ENCODE peak calls at places on chromosomes 13 and 19, in four cellular contexts. W, M, B and U are unnamed samples. For H3K27me3, the result is how much of the 10 kb centered on the place peaks cover.

GRCh38 chr19:3145909-3146676 is 10.3 kb downstream of the GNA15 start:
- DNase-seq in W (no peak), M (peak), B (no peak), U (no peak)

GRCh38 chr13:44296856-44297255 is 76.8 kb upstream of the SERP2 start:
- DNase-seq in W (no peak), M (no peak), B (no peak), U (no peak)

GRCh38 chr19:46900341-46900740 is 39.5 kb downstream of the ARHGAP35 start:
- DNase-seq in W (no peak), M (no peak), B (no peak), U (no peak)

GRCh38 chr19:45676851-45677263 is 8.8 kb downstream of the GIPR start:
- DNase-seq in W (no peak), M (no peak), B (no peak), U (peak)

GRCh38 chr19:45137179-45137761 is 23.5 kb downstream of the NKPD1 start:
- DNase-seq in W (no peak), M (peak), B (no peak), U (no peak)

GRCh38 chr13:32726374-32727037 is 140.3 kb downstream of the PDS5B start:
- DNase-seq in W (no peak), M (no peak), B (no peak), U (no peak)

GRCh38 chr13:28655566-28655965 is 3.4 kb upstream of the POMP start:
- DNase-seq in W (no peak), M (no peak), B (no peak), U (no peak)

GRCh38 chr13:39590466-39591036 is 12.4 kb downstream of the LHFPL6 start:
- DNase-seq in W (no peak), M (no peak), B (no peak), U (no peak)

GRCh38 chr13:21138561-21138960 is 37.8 kb downstream of the SKA3 start:
- DNase-seq in W (no peak), M (no peak), B (no peak), U (no peak)

GRCh38 chr19:7916137-7916907 is 1.7 kb downstream of the TGFBR3L start:
- DNase-seq in W (no peak), M (no peak), B (no peak), U (peak)

GRCh38 chr19:16309653-16310052 is 15.0 kb upstream of the KLF2 start:
- DNase-seq in W (no peak), M (no peak), B (no peak), U (no peak)

DNA sequence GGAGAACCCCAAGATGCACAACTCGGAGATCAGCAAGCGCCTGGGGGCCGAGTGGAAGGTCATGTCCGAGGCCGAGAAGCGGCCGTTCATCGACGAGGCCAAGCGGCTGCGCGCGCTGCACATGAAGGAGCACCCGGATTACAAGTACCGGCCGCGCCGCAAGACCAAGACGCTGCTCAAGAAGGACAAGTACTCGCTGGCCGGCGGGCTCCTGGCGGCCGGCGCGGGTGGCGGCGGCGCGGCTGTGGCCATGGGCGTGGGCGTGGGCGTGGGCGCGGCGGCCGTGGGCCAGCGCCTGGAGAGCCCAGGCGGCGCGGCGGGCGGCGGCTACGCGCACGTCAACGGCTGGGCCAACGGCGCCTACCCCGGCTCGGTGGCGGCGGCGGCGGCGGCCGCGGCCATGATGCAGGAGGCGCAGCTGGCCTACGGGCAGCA is 939 bp downstream of the SOX1 start:
- DNase-seq in W (no peak), M (no peak), B (no peak), U (no peak)
- H3K27me3 ChIP-seq in W (half or more), M (half or more), B (half or more), U (under half)

GRCh38 chr19:17457621-17458020 is 3.1 kb downstream of the NXNL1 start:
- DNase-seq in W (no peak), M (no peak), B (no peak), U (no peak)
- H3K27me3 ChIP-seq in W (under half), M (half or more), B (under half), U (under half)

GRCh38 chr19:10074153-10074552 is 12.0 kb upstream of the SHFL start:
- DNase-seq in W (no peak), M (no peak), B (no peak), U (peak)

GRCh38 chr19:10070730-10071446 is 15.2 kb upstream of the SHFL start:
- DNase-seq in W (no peak), M (no peak), B (no peak), U (no peak)

GRCh38 chr19:10078329-10078728 is 7.8 kb upstream of the SHFL start:
- DNase-seq in W (no peak), M (no peak), B (no peak), U (no peak)

GRCh38 chr19:10079031-10079453 is 7.1 kb upstream of the SHFL start:
- DNase-seq in W (no peak), M (no peak), B (no peak), U (peak)

DNA sequence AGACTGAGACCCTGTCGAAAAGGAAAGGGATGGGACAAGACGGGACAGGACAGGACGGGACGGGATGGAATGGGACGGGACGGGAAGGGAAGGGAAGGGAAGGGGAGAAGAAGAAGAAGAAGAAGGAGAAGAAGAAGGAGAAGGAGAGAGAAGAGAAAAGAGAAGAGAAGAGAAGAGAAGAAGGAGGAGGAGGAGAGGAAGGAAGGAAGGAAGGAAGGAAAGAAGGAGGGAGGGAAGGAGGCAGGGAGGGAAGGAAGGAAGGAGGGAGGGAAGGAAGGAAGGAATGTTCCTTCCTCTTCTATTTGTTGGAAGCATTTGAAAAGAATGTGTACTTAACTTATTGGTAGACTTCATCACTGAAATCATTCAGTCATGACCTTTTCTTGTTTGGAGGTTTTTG is 9.6 kb upstream of the SHFL start:
- DNase-seq in W (no peak), M (no peak), B (no peak), U (no peak)
- H3K27me3 ChIP-seq in W (under half), M (under half), B (under half), U (under half)

GRCh38 chr19:49415810-49416200 is 7.4 kb downstream of the PTH2 start:
- DNase-seq in W (no peak), M (no peak), B (no peak), U (no peak)
- H3K27me3 ChIP-seq in W (under half), M (half or more), B (under half), U (under half)

GRCh38 chr19:496333-496634 is at the start of gene MADCAM1:
- DNase-seq in W (no peak), M (no peak), B (no peak), U (no peak)

GRCh38 chr19:498591-498950 is 2.3 kb downstream of the MADCAM1 start:
- DNase-seq in W (no peak), M (no peak), B (no peak), U (no peak)

GRCh38 chr19:497476-497860 is 1.2 kb downstream of the MADCAM1 start:
- DNase-seq in W (no peak), M (no peak), B (no peak), U (no peak)

GRCh38 chr19:498977-499623 is 2.8 kb downstream of the MADCAM1 start:
- DNase-seq in W (no peak), M (no peak), B (no peak), U (no peak)

DNA sequence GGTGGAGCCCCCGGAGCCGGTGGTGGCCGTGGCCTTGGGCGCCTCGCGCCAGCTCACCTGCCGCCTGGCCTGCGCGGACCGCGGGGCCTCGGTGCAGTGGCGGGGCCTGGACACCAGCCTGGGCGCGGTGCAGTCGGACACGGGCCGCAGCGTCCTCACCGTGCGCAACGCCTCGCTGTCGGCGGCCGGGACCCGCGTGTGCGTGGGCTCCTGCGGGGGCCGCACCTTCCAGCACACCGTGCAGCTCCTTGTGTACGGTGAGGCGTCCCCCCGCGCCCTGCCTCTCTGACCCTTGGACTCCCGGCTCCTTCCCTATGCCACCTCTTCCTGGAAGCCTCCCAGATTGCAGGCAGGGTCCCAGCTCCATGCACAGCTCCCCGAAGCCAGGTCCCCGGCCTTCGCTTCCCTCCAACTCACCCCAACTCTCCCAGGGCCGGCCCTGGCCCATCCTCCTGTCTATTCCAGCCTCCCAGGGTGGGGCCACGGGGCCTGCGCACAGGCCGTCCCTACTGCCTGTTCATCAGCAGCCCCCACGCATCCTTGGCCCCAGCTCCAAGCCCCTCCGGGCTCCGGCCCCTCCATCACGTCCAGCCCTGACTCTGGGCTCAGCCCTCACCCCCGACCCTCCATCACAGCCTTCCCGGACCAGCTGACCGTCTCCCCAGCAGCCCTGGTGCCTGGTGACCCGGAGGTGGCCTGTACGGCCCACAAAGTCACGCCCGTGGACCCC is 1.7 kb downstream of the MADCAM1 start:
- DNase-seq in W (no peak), M (no peak), B (no peak), U (no peak)
- H3K27me3 ChIP-seq in W (under half), M (half or more), B (under half), U (under half)

GRCh38 chr19:55439052-55439451 is 4.0 kb downstream of the SHISA7 start:
- DNase-seq in W (no peak), M (no peak), B (no peak), U (no peak)

GRCh38 chr19:55441319-55441691 is 1.8 kb downstream of the SHISA7 start:
- DNase-seq in W (no peak), M (no peak), B (no peak), U (no peak)

GRCh38 chr19:55442372-55443044 is 592 bp downstream of the SHISA7 start:
- DNase-seq in W (no peak), M (no peak), B (no peak), U (no peak)

GRCh38 chr19:55441692-55442321 is 1.3 kb downstream of the SHISA7 start:
- DNase-seq in W (no peak), M (no peak), B (no peak), U (no peak)

DNA sequence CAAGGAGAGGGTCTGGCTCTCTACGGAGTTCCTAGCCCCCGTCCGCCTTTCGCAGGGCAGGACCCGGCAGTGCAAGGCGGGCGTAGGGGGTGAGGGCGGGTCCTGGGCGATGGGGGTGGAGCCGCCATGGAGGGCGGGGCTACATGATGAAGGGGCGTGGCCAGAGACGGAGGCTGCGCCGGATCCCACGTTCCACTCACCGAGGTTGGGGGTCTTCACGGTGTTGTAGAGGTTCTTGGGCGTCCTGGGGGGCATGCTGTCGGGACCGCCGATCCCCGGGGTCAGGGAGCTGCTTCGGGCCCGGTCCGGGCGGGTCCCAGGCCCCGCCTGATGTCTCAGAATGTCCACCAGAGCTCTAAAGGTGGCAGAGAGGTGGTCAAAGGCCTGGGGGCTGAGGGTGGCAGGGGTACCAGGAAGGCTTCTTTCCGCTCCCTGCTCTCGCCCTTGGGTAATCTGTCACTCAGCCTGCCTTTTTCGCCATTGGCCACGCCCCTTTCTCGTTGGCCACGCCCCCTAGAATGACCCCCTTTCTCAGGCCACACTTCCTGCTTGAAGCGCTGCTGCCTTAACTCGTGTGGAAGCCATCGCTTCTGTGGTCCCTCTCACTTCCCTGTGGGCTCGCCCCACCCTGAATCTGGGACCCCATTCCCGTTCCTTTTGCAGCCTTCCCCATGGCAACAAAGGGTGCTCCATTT is 2.5 kb downstream of the SHISA7 start:
- DNase-seq in W (no peak), M (no peak), B (no peak), U (no peak)
- H3K27me3 ChIP-seq in W (half or more), M (half or more), B (under half), U (half or more)

GRCh38 chr19:1764293-1764683 is 11.0 kb downstream of the ONECUT3 start:
- DNase-seq in W (no peak), M (no peak), B (no peak), U (no peak)

GRCh38 chr19:1763648-1764292 is 10.5 kb downstream of the ONECUT3 start:
- DNase-seq in W (no peak), M (no peak), B (no peak), U (no peak)

GRCh38 chr19:1765904-1766799 is 12.8 kb downstream of the ONECUT3 start:
- DNase-seq in W (no peak), M (no peak), B (no peak), U (no peak)

GRCh38 chr19:1766800-1767352 is 13.6 kb downstream of the ONECUT3 start:
- DNase-seq in W (no peak), M (no peak), B (no peak), U (no peak)

GRCh38 chr19:1765182-1765903 is 12.0 kb downstream of the ONECUT3 start:
- DNase-seq in W (no peak), M (no peak), B (no peak), U (no peak)
- H3K27me3 ChIP-seq in W (half or more), M (half or more), B (half or more), U (half or more)

DNA sequence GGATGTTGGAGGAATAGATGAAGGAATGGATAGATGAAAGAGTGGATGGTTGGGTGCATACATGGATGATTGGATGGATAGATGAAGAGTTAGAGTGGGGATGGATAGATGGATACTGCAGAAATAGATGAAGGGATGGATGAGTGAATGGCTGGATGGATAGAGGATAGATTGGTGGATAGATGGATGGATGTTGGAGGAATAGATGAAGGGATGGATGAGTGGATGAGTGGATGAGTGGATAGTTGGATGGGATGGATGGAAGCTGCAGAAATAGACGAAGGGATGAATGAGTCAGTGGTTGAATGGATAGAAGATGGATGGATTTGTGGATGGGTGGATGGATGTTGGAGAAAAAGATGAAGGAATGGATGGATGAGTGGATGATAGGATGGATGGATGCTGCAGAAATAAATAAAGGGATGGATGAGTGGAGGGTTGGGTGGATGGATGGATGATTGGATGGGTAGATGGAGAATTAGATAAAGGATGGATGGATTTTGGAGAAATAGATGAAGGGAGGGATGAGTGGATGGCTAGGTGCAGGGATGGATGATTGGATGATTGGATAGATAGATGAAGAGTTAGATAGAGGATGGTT is 4.7 kb upstream of the SYT3 start:
- DNase-seq in W (no peak), M (no peak), B (no peak), U (no peak)
- H3K27me3 ChIP-seq in W (under half), M (half or more), B (under half), U (under half)

DNA sequence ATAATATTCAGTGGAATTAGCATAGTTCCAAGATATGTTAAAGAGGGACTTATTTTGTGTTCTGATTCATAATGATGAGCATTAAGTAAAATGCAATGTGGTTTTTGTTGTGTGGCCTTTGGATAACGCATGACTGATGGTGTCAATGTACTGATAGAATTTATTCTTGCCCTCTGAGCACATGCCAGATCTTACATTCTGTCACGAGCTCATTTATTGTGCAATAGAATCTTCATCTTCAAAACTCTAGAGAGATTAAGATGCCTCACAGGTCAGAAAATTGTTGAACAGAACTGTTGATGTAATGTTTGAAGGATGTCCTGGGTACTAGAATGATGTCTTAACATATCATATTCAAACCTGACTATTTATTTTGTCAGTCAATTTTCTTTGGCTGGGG is 148.0 kb upstream of the HTR2A start:
- DNase-seq in W (no peak), M (no peak), B (no peak), U (no peak)
- H3K27me3 ChIP-seq in W (under half), M (under half), B (under half), U (under half)